ENCODE peak calls at places on chromosomes 3 and 15, in eight cellular contexts. X, G, W, A, D, I, B and C are unnamed samples.

GRCh38 chr3:129211772-129212171 is 28.1 kb upstream of the CNBP start:
- DNase-seq in X (peak), G (no peak), W (no peak), A (peak), D (peak), I (peak), B (no peak), C (peak)

GRCh38 chr3:10494180-10494579 is 11.2 kb downstream of the ATP2B2 start:
- DNase-seq in X (no peak), G (no peak), W (no peak), A (no peak), D (no peak), I (no peak), B (no peak), C (no peak)

GRCh38 chr3:177735441-177735840 is 538.2 kb upstream of the TBL1XR1 start:
- DNase-seq in X (no peak), G (no peak), W (no peak), A (peak), D (no peak), I (no peak), B (no peak), C (no peak)

GRCh38 chr3:129277829-129278271 is 820 bp upstream of the HMCES start:
- DNase-seq in X (peak), G (no peak), W (peak), A (peak), D (peak), I (no peak), B (no peak), C (peak)

GRCh38 chr15:58755956-58756355 is 6.4 kb upstream of the ADAM10 start:
- DNase-seq in X (peak), G (no peak), W (no peak), A (no peak), D (peak), I (no peak), B (no peak), C (peak)

GRCh38 chr3:25428003-25428861 is at the start of gene RARB:
- DNase-seq in X (peak), G (peak), W (no peak), A (peak), D (peak), I (peak), B (no peak), C (peak)

GRCh38 chr3:174097686-174098085 is 700.1 kb downstream of the NLGN1 start:
- DNase-seq in X (peak), G (no peak), W (no peak), A (no peak), D (no peak), I (no peak), B (no peak), C (no peak)

GRCh38 chr15:28989239-28989830 is 103.6 kb downstream of the APBA2 start:
- DNase-seq in X (no peak), G (peak), W (peak), A (no peak), D (no peak), I (no peak), B (no peak), C (peak)

GRCh38 chr3:45665101-45665572 is 24.1 kb upstream of the SACM1L start:
- DNase-seq in X (peak), G (no peak), W (peak), A (peak), D (peak), I (no peak), B (peak), C (peak)

GRCh38 chr3:110623571-110623970 is 448.0 kb upstream of the NECTIN3 start:
- DNase-seq in X (peak), G (no peak), W (no peak), A (peak), D (peak), I (no peak), B (no peak), C (no peak)

GRCh38 chr3:152267831-152268500 is 763 bp upstream of the MBNL1 start:
- DNase-seq in X (no peak), G (no peak), W (no peak), A (no peak), D (peak), I (no peak), B (no peak), C (peak)

GRCh38 chr3:9549600-9549999 is 4.0 kb downstream of the LHFPL4 start:
- DNase-seq in X (no peak), G (no peak), W (no peak), A (no peak), D (no peak), I (no peak), B (no peak), C (no peak)

GRCh38 chr3:27166888-27167287 is 202.3 kb downstream of the NEK10 start:
- DNase-seq in X (peak), G (no peak), W (no peak), A (peak), D (peak), I (no peak), B (no peak), C (peak)

GRCh38 chr3:70989174-70989573 is 594.4 kb downstream of the FOXP1 start:
- DNase-seq in X (peak), G (no peak), W (no peak), A (peak), D (peak), I (no peak), B (no peak), C (peak)

GRCh38 chr15:91202510-91202909 is 102.5 kb downstream of the SV2B start:
- DNase-seq in X (no peak), G (no peak), W (no peak), A (no peak), D (no peak), I (no peak), B (no peak), C (no peak)

GRCh38 chr15:88032787-88033186 is 223.8 kb downstream of the NTRK3 start:
- DNase-seq in X (no peak), G (no peak), W (no peak), A (no peak), D (no peak), I (no peak), B (no peak), C (no peak)

GRCh38 chr15:74604983-74605809 is 10.4 kb upstream of the CLK3 start:
- DNase-seq in X (no peak), G (no peak), W (no peak), A (no peak), D (no peak), I (no peak), B (no peak), C (no peak)

GRCh38 chr15:25093455-25094029 is 138.8 kb downstream of the SNRPN start:
- DNase-seq in X (no peak), G (no peak), W (no peak), A (no peak), D (no peak), I (no peak), B (no peak), C (no peak)

GRCh38 chr15:68389936-68390790 is 41.8 kb downstream of the ITGA11 start:
- DNase-seq in X (peak), G (no peak), W (peak), A (peak), D (peak), I (peak), B (no peak), C (no peak)

GRCh38 chr3:188104050-188104449 is 49.9 kb upstream of the LPP start:
- DNase-seq in X (no peak), G (no peak), W (no peak), A (no peak), D (no peak), I (no peak), B (no peak), C (no peak)

GRCh38 chr3:140203510-140203909 is 268.5 kb downstream of the CLSTN2 start:
- DNase-seq in X (no peak), G (no peak), W (no peak), A (no peak), D (no peak), I (no peak), B (no peak), C (peak)

GRCh38 chr15:70099966-70100494 is 2.3 kb upstream of the TLE3 start:
- DNase-seq in X (peak), G (no peak), W (no peak), A (no peak), D (peak), I (no peak), B (no peak), C (peak)

GRCh38 chr15:79089331-79089889 is 1.2 kb downstream of the RASGRF1 start:
- DNase-seq in X (no peak), G (no peak), W (no peak), A (no peak), D (no peak), I (no peak), B (no peak), C (no peak)